ENCODE peak calls at places on chromosomes 2 and 18, in five cellular contexts. Y, C, V, P and I are unnamed samples.

GRCh38 chr2:121202541-121203310 is 82.3 kb downstream of the TFCP2L1 start:
- DNase-seq in Y (no peak), C (peak; percentile 38), V (no peak), P (no peak), I (no peak)

GRCh38 chr2:177902395-177903160 is 170.0 kb downstream of the PDE11A start:
- DNase-seq in Y (no peak), C (no peak), V (no peak), P (no peak), I (no peak)

GRCh38 chr18:21056545-21056944 is 55.1 kb downstream of the ROCK1 start:
- DNase-seq in Y (no peak), C (no peak), V (no peak), P (no peak), I (no peak)

GRCh38 chr18:79445740-79446566 is 50.2 kb downstream of the NFATC1 start:
- DNase-seq in Y (no peak), C (no peak), V (no peak), P (no peak), I (no peak)

GRCh38 chr2:212994976-212995375 is 156.4 kb downstream of the IKZF2 start:
- DNase-seq in Y (no peak), C (no peak), V (no peak), P (no peak), I (no peak)

GRCh38 chr18:468841-469796 is 31.4 kb downstream of the COLEC12 start:
- DNase-seq in Y (no peak), C (no peak), V (no peak), P (no peak), I (no peak)

GRCh38 chr2:168138911-168139310 is 108.5 kb downstream of the STK39 start:
- DNase-seq in Y (no peak), C (no peak), V (no peak), P (no peak), I (no peak)

GRCh38 chr2:213723707-213724106 is 439.4 kb downstream of the SPAG16 start:
- DNase-seq in Y (no peak), C (no peak), V (no peak), P (no peak), I (no peak)

GRCh38 chr2:77101796-77102452 is 420.3 kb downstream of the LRRTM4 start:
- DNase-seq in Y (no peak), C (no peak), V (no peak), P (no peak), I (no peak)

GRCh38 chr2:28136557-28136956 is 246.0 kb downstream of the BABAM2 start:
- DNase-seq in Y (no peak), C (no peak), V (no peak), P (no peak), I (no peak)

GRCh38 chr2:43391877-43392214 is 165.4 kb upstream of the ZFP36L2 start:
- DNase-seq in Y (no peak), C (no peak), V (no peak), P (no peak), I (no peak)

GRCh38 chr2:201007584-201007998 is 44.1 kb upstream of the ORC2 start:
- DNase-seq in Y (no peak), C (no peak), V (no peak), P (no peak), I (no peak)

GRCh38 chr18:41745166-41746049 is 209.6 kb upstream of the PIK3C3 start:
- DNase-seq in Y (peak; percentile 33), C (peak; percentile 60), V (peak; percentile 12), P (peak; percentile 91), I (peak; percentile 78)

GRCh38 chr2:236408786-236409185 is 144.6 kb upstream of the ASB18 start:
- DNase-seq in Y (no peak), C (no peak), V (no peak), P (no peak), I (no peak)

GRCh38 chr2:228023619-228024018 is 152.2 kb downstream of the DAW1 start:
- DNase-seq in Y (no peak), C (no peak), V (no peak), P (no peak), I (no peak)

GRCh38 chr2:167596072-167596471 is 651.3 kb downstream of the STK39 start:
- DNase-seq in Y (no peak), C (no peak), V (no peak), P (no peak), I (no peak)

GRCh38 chr2:114534051-114534727 is 91.7 kb downstream of the DPP10 start:
- DNase-seq in Y (no peak), C (no peak), V (no peak), P (no peak), I (no peak)

GRCh38 chr2:45009928-45010705 is 865 bp upstream of the SIX2 start:
- DNase-seq in Y (peak; percentile 64), C (peak; percentile 83), V (no peak), P (peak; percentile 89), I (no peak)

GRCh38 chr2:98487101-98487805 is 42.6 kb downstream of the INPP4A start:
- DNase-seq in Y (no peak), C (no peak), V (no peak), P (no peak), I (no peak)

GRCh38 chr2:221410487-221410886 is 161.6 kb downstream of the EPHA4 start:
- DNase-seq in Y (no peak), C (no peak), V (no peak), P (no peak), I (no peak)

GRCh38 chr18:46250084-46250811 is 146.1 kb downstream of the HAUS1 start:
- DNase-seq in Y (no peak), C (no peak), V (peak; percentile 82), P (no peak), I (no peak)

GRCh38 chr18:8948011-8948410 is 154.5 kb upstream of the NDUFV2 start:
- DNase-seq in Y (no peak), C (no peak), V (no peak), P (no peak), I (no peak)

DNA sequence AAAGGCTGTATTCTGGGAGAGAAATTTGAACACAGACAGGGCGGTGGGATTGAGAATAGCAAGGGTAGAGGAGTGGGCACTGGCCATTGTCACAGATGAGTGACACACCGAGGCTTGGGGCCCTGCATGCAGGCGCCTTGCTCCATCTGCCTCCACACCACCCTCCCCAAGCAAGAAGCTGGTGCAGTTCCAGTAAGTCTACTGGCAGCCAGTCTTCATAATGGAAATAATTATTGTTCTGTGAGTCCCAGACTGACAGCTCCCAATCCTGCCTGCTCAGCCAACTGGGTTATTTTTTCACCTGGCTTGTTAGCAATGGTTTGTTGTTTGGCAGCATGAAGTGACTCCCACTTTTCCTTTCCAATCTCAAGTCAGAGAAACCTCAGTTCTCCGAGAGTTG is 13.0 kb downstream of the TTC32 start:
- DNase-seq in Y (no peak), C (no peak), V (no peak), P (no peak), I (no peak)
- TF ChIP-seq CTCF in Y (no peak), C (no peak), V (no peak), P (no peak), I (no peak)

GRCh38 chr2:54228945-54229344 is 27.1 kb downstream of the TSPYL6 start:
- DNase-seq in Y (no peak), C (no peak), V (no peak), P (no peak), I (no peak)

GRCh38 chr2:54227798-54228197 is 28.2 kb downstream of the TSPYL6 start:
- DNase-seq in Y (no peak), C (no peak), V (no peak), P (no peak), I (no peak)

GRCh38 chr2:54226224-54226623 is 29.8 kb downstream of the TSPYL6 start:
- DNase-seq in Y (no peak), C (no peak), V (no peak), P (no peak), I (no peak)

GRCh38 chr2:54224997-54225396 is 31.0 kb downstream of the TSPYL6 start:
- DNase-seq in Y (no peak), C (no peak), V (no peak), P (no peak), I (no peak)
- H3K4me3 ChIP-seq in Y (no peak overlapping the region), C (no peak overlapping the region), V (no peak overlapping the region), P (no peak overlapping the region), I (no peak overlapping the region)

DNA sequence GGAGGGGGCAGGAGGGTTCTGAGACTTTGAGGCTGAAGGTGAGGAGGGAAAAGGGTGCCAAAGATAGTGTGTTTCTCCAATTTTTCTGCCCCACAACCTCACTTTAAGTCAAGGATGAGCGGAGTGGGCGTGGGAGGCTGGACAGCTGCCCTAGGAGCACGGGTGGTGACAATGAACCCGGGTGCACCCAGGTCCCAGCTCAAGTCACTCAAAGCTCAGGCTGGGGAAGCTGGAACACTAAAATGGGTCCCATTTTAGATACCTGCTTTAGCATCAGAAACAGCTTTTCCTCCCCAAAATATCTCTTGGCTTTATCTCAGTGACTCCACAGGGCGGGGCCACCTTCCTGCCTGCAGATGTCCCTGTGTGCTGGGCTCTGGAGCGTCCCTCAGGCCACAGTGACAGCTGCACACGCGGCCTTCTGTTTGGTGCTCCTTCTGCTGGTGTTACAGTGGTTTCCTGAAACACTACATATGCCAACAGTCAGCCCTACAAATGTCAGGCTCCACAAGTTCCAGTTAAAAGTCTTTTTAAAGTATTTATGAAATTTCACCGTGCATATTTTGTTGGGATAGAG is 1.4 kb upstream of the MBP start:
- DNase-seq in Y (peak; percentile 66), C (no peak), V (no peak), P (peak; percentile 66), I (no peak)
- TF ChIP-seq CTCF in Y (no peak), C (no peak), V (no peak), P (peak; percentile 42), I (peak; percentile 20)

GRCh38 chr2:170216415-170216814 is 38.5 kb downstream of the MYO3B start:
- DNase-seq in Y (no peak), C (no peak), V (no peak), P (no peak), I (no peak)

GRCh38 chr2:170213651-170214050 is 35.7 kb downstream of the MYO3B start:
- DNase-seq in Y (no peak), C (no peak), V (no peak), P (no peak), I (no peak)

GRCh38 chr2:170212625-170213280 is 34.8 kb downstream of the MYO3B start:
- DNase-seq in Y (no peak), C (no peak), V (no peak), P (peak; percentile 56), I (no peak)

GRCh38 chr2:170215019-170215418 is 37.1 kb downstream of the MYO3B start:
- DNase-seq in Y (no peak), C (no peak), V (no peak), P (no peak), I (no peak)

GRCh38 chr2:170214309-170214902 is 36.5 kb downstream of the MYO3B start:
- DNase-seq in Y (no peak), C (no peak), V (no peak), P (peak; percentile 75), I (no peak)
- H3K4me3 ChIP-seq in Y (no peak overlapping the region), C (no peak overlapping the region), V (no peak overlapping the region), P (no peak overlapping the region), I (no peak overlapping the region)

GRCh38 chr18:12604445-12605007 is 53.4 kb downstream of the SPIRE1 start:
- DNase-seq in Y (no peak), C (no peak), V (no peak), P (no peak), I (no peak)
- TF ChIP-seq CTCF in Y (no peak), C (no peak), V (no peak), P (peak; percentile 48), I (no peak)

GRCh38 chr2:38873763-38874162 is 2.0 kb downstream of the DHX57 start:
- DNase-seq in Y (no peak), C (no peak), V (no peak), P (no peak), I (no peak)
- H3K4me3 ChIP-seq in Y (no peak overlapping the region), C (no peak overlapping the region), V (no peak overlapping the region), P (no peak overlapping the region), I (no peak overlapping the region)